ENCODE peak calls at places on chromosome 14, in five cellular contexts. One of them, this sample, is unnamed.

GRCh38 chr14:44657688-44658388 is 150.8 kb upstream of the FSCB start:
- DNase-seq in PC-9: no peak
- DNase-seq in HepG2: peak; percentile 4
- DNase-seq in GM23248: no peak
- DNase-seq in neural progenitor cell: peak; percentile 55
- DNase-seq in this sample: no peak

GRCh38 chr14:88225721-88226120 is 97.3 kb downstream of the KCNK10 start:
- DNase-seq in PC-9: no peak
- DNase-seq in HepG2: no peak
- DNase-seq in GM23248: no peak
- DNase-seq in neural progenitor cell: peak; percentile 51
- DNase-seq in this sample: no peak

GRCh38 chr14:83483063-83483462 is 1949.4 kb upstream of the SEL1L start:
- DNase-seq in PC-9: no peak
- DNase-seq in HepG2: no peak
- DNase-seq in GM23248: peak; percentile 35
- DNase-seq in neural progenitor cell: no peak
- DNase-seq in this sample: no peak

GRCh38 chr14:95495538-95496025 is 20.9 kb downstream of the SYNE3 start:
- DNase-seq in PC-9: no peak
- DNase-seq in HepG2: no peak
- DNase-seq in GM23248: no peak
- DNase-seq in neural progenitor cell: no peak
- DNase-seq in this sample: no peak

GRCh38 chr14:84108746-84109457 is 1421.0 kb upstream of the FLRT2 start:
- DNase-seq in PC-9: no peak
- DNase-seq in HepG2: no peak
- DNase-seq in GM23248: no peak
- DNase-seq in neural progenitor cell: no peak
- DNase-seq in this sample: no peak

GRCh38 chr14:59961518-59962062 is 41.6 kb downstream of the LRRC9 start:
- DNase-seq in PC-9: no peak
- DNase-seq in HepG2: no peak
- DNase-seq in GM23248: no peak
- DNase-seq in neural progenitor cell: no peak
- DNase-seq in this sample: no peak

GRCh38 chr14:23364604-23365352 is at the start of gene EFS:
- DNase-seq in PC-9: no peak
- DNase-seq in HepG2: no peak
- DNase-seq in GM23248: peak; percentile 73
- DNase-seq in neural progenitor cell: peak; percentile 85
- DNase-seq in this sample: peak; percentile 91

GRCh38 chr14:38207830-38208815 is at the start of gene SSTR1:
- DNase-seq in PC-9: no peak
- DNase-seq in HepG2: peak; percentile 43
- DNase-seq in GM23248: peak; percentile 56
- DNase-seq in neural progenitor cell: peak; percentile 44
- DNase-seq in this sample: peak; percentile 75

GRCh38 chr14:90454041-90455000 is 57.5 kb downstream of the CALM1 start:
- DNase-seq in PC-9: peak; percentile 73
- DNase-seq in HepG2: peak; percentile 33
- DNase-seq in GM23248: peak; percentile 75
- DNase-seq in neural progenitor cell: peak; percentile 96
- DNase-seq in this sample: peak; percentile 98

GRCh38 chr14:83874662-83875061 is 1655.3 kb upstream of the FLRT2 start:
- DNase-seq in PC-9: no peak
- DNase-seq in HepG2: no peak
- DNase-seq in GM23248: no peak
- DNase-seq in neural progenitor cell: no peak
- DNase-seq in this sample: no peak

GRCh38 chr14:23544511-23545447 is 6.8 kb downstream of the ZFHX2 start:
- DNase-seq in PC-9: no peak
- DNase-seq in HepG2: no peak
- DNase-seq in GM23248: peak; percentile 24
- DNase-seq in neural progenitor cell: peak; percentile 81
- DNase-seq in this sample: peak; percentile 58

GRCh38 chr14:76870146-76870545 is 43.9 kb downstream of the LRRC74A start:
- DNase-seq in PC-9: no peak
- DNase-seq in HepG2: peak; percentile 16
- DNase-seq in GM23248: no peak
- DNase-seq in neural progenitor cell: peak; percentile 58
- DNase-seq in this sample: no peak

GRCh38 chr14:65469903-65470302 is 57.4 kb downstream of the FUT8 start:
- DNase-seq in PC-9: no peak
- DNase-seq in HepG2: no peak
- DNase-seq in GM23248: no peak
- DNase-seq in neural progenitor cell: no peak
- DNase-seq in this sample: no peak

GRCh38 chr14:23056257-23056955 is 914 bp downstream of the CDH24 start:
- DNase-seq in PC-9: peak; percentile 60
- DNase-seq in HepG2: peak; percentile 81
- DNase-seq in GM23248: peak; percentile 81
- DNase-seq in neural progenitor cell: peak; percentile 87
- DNase-seq in this sample: peak; percentile 99

GRCh38 chr14:55094630-55095157 is 34.4 kb upstream of the LGALS3 start:
- DNase-seq in PC-9: peak; percentile 70
- DNase-seq in HepG2: no peak
- DNase-seq in GM23248: peak; percentile 73
- DNase-seq in neural progenitor cell: no peak
- DNase-seq in this sample: no peak

GRCh38 chr14:92591346-92591745 is 77.8 kb downstream of the RIN3 start:
- DNase-seq in PC-9: no peak
- DNase-seq in HepG2: no peak
- DNase-seq in GM23248: no peak
- DNase-seq in neural progenitor cell: no peak
- DNase-seq in this sample: no peak

GRCh38 chr14:36111822-36112583 is 64.5 kb downstream of the PTCSC3 start:
- DNase-seq in PC-9: no peak
- DNase-seq in HepG2: no peak
- DNase-seq in GM23248: no peak
- DNase-seq in neural progenitor cell: no peak
- DNase-seq in this sample: no peak
- H3K27ac ChIP-seq in PC-9: no peak overlapping the region
- H3K27ac ChIP-seq in HepG2: no peak overlapping the region
- H3K27ac ChIP-seq in GM23248: no peak overlapping the region
- H3K27ac ChIP-seq in neural progenitor cell: no peak overlapping the region
- H3K27ac ChIP-seq in this sample: no peak overlapping the region

GRCh38 chr14:98949031-98949430 is 323.0 kb downstream of the BCL11B start:
- DNase-seq in PC-9: no peak
- DNase-seq in HepG2: no peak
- DNase-seq in GM23248: no peak
- DNase-seq in neural progenitor cell: no peak
- DNase-seq in this sample: no peak
- H3K4me2 ChIP-seq in PC-9: no peak overlapping the region
- H3K4me2 ChIP-seq in HepG2: no peak overlapping the region
- H3K4me2 ChIP-seq in GM23248: no peak overlapping the region
- H3K4me2 ChIP-seq in neural progenitor cell: no peak overlapping the region
- H3K4me2 ChIP-seq in this sample: no peak overlapping the region

GRCh38 chr14:58071341-58071740 is 80.7 kb downstream of the ARMH4 start:
- DNase-seq in PC-9: no peak
- DNase-seq in HepG2: no peak
- DNase-seq in GM23248: no peak
- DNase-seq in neural progenitor cell: no peak
- DNase-seq in this sample: no peak
- H2AFZ ChIP-seq in PC-9: no peak overlapping the region
- H2AFZ ChIP-seq in HepG2: no peak overlapping the region
- H2AFZ ChIP-seq in GM23248: no peak overlapping the region
- H2AFZ ChIP-seq in neural progenitor cell: no peak overlapping the region
- H2AFZ ChIP-seq in this sample: no peak overlapping the region

DNA sequence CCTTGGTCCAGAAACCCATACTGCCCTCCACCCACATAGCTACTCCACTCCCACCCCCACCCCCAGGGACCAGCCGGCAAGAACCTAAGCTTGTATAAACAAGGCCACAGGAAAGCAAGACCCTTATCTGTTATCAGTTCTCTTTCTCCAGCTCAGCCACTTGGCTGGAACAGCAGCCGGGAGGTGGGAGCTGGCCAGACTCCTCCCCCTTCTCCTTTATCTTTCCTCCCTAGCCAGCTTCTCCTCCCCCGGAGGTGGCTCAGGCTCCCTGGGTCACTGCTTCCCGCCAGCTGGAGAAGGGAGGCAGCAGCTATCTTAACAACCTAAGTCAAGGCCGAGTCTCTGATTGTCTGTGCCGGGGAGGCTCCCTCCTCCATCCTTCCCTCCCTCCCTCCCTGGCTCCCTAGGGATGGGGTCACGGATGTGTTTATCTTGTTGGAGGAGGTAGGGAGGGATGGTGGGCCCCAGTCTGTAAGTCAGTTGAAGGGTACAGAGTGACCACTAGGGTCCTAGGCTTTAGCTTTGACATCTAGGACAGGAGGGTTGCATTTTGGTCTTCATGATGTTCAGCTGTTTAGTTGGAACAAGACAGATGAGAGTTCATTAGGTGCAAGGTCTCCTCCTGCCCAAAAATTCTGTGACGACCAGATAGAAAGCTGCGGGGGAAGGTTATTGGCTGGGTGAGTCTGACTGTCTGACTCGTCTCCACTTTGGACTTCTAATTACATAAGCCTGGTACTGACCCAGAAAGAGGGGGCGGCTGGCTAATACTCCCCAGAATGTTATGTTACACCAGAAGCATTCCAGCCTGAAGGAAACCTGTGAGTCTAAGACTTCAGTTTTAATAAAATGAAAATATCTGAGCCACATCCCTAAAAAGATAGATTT is 29.7 kb downstream of the ZFP36L1 start:
- DNase-seq in PC-9: no peak
- DNase-seq in HepG2: peak; percentile 69
- DNase-seq in GM23248: peak; percentile 92
- DNase-seq in neural progenitor cell: peak; percentile 58
- DNase-seq in this sample: peak; percentile 93
- H3K27ac ChIP-seq in PC-9: no peak overlapping the region
- H3K27ac ChIP-seq in HepG2: no peak overlapping the region
- H3K27ac ChIP-seq in GM23248: peak overlapping the region; percentile 83
- H3K27ac ChIP-seq in neural progenitor cell: no peak overlapping the region
- H3K27ac ChIP-seq in this sample: peak overlapping the region; percentile 72

DNA sequence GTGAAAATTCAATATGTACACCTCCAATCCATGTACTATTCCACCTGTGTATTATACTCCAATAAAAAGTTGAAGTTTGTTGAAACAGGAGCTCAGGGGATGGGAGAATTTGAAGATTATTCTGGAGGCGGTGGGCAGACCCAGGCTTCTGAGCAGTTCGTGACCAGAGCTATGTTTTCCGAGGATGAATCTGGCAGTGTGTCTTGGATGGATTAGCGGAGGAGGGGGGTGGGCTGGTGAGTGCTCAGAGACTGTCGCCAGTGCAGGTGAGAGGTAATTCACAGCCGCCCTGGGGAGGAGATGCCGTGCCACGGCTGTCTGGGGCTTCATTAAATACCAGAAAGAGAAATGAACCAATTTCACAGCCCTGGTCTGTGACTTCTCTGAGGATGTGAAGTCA is 283.0 kb upstream of the RTL1 start:
- DNase-seq in PC-9: no peak
- DNase-seq in HepG2: no peak
- DNase-seq in GM23248: no peak
- DNase-seq in neural progenitor cell: no peak
- DNase-seq in this sample: no peak
- H3K4me2 ChIP-seq in PC-9: no peak overlapping the region
- H3K4me2 ChIP-seq in HepG2: no peak overlapping the region
- H3K4me2 ChIP-seq in GM23248: no peak overlapping the region
- H3K4me2 ChIP-seq in neural progenitor cell: no peak overlapping the region
- H3K4me2 ChIP-seq in this sample: no peak overlapping the region

DNA sequence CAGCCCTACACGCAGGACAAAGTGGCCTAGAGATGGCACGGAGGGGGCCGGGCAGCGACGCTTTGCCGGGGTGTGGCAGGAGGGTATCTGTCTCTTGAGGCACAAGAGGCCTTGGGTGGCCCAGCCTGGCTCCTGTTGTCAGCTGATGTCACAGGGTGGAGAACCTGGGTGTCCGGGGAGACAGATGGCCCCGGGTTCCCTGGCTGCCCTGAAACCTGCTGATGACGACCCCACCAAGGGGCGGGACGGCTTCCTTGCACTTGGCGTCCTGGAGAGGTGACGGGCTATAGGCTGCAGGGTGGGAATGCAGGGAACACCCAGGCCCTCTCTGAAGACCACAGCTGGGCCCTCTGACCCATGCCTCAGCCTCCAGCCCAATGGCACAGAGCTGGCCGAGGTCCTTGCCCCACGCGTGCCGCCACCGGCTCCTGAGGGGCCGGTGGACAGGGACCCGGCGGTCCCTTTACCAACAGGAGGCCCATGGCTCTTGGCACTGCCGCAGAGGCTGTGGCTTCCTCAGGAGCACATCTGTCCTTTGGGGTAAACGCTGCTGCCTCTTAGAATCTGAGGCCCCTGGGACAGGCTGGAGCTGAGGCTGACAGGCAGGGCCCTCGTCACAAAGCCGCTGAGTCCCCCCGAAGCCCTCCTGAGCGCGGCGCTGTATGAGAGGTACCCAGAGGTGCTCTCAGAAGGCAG is 16.4 kb downstream of the TRMT61A start:
- DNase-seq in PC-9: no peak
- DNase-seq in HepG2: no peak
- DNase-seq in GM23248: no peak
- DNase-seq in neural progenitor cell: no peak
- DNase-seq in this sample: peak; percentile 68
- H2AFZ ChIP-seq in PC-9: no peak overlapping the region
- H2AFZ ChIP-seq in HepG2: no peak overlapping the region
- H2AFZ ChIP-seq in GM23248: no peak overlapping the region
- H2AFZ ChIP-seq in neural progenitor cell: no peak overlapping the region
- H2AFZ ChIP-seq in this sample: no peak overlapping the region

GRCh38 chr14:101709962-101710891 is 51.3 kb upstream of the PPP2R5C start:
- DNase-seq in PC-9: peak; percentile 88
- DNase-seq in HepG2: peak; percentile 39
- DNase-seq in GM23248: no peak
- DNase-seq in neural progenitor cell: no peak
- DNase-seq in this sample: peak; percentile 83
- H3K27ac ChIP-seq in PC-9: peak overlapping the region; percentile 44
- H3K27ac ChIP-seq in HepG2: no peak overlapping the region
- H3K27ac ChIP-seq in GM23248: no peak overlapping the region
- H3K27ac ChIP-seq in neural progenitor cell: no peak overlapping the region
- H3K27ac ChIP-seq in this sample: no peak overlapping the region

GRCh38 chr14:51873221-51873893 is 12.9 kb downstream of the GNG2 start:
- DNase-seq in PC-9: peak; percentile 97
- DNase-seq in HepG2: no peak
- DNase-seq in GM23248: peak; percentile 92
- DNase-seq in neural progenitor cell: no peak
- DNase-seq in this sample: peak; percentile 58

GRCh38 chr14:51871846-51872245 is 11.4 kb downstream of the GNG2 start:
- DNase-seq in PC-9: no peak
- DNase-seq in HepG2: no peak
- DNase-seq in GM23248: no peak
- DNase-seq in neural progenitor cell: no peak
- DNase-seq in this sample: no peak

GRCh38 chr14:51869426-51870113 is 9.2 kb downstream of the GNG2 start:
- DNase-seq in PC-9: no peak
- DNase-seq in HepG2: no peak
- DNase-seq in GM23248: no peak
- DNase-seq in neural progenitor cell: no peak
- DNase-seq in this sample: no peak

GRCh38 chr14:51870620-51871019 is 10.2 kb downstream of the GNG2 start:
- DNase-seq in PC-9: no peak
- DNase-seq in HepG2: no peak
- DNase-seq in GM23248: no peak
- DNase-seq in neural progenitor cell: no peak
- DNase-seq in this sample: no peak

DNA sequence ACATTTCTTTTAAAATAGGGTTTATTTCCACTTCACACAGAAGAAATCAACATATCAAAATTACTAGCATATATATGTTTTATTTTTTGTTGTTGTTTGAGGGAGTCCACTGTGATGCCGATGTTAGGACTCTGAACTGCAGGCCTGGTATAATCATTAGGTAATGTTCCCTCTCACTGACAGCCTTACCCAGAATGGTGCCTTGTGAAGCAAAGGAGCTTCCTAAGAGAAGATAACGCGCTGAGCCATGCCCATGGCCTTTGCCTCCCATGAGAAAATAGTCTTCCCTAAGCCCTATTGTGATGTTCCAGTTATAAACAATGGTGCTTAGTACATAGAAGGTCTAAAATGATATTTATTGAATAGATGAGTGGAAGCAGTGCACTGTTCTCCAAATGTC is 12.0 kb downstream of the GNG2 start:
- DNase-seq in PC-9: no peak
- DNase-seq in HepG2: no peak
- DNase-seq in GM23248: no peak
- DNase-seq in neural progenitor cell: no peak
- DNase-seq in this sample: no peak
- H3K4me2 ChIP-seq in PC-9: peak overlapping the region; percentile 51
- H3K4me2 ChIP-seq in HepG2: no peak overlapping the region
- H3K4me2 ChIP-seq in GM23248: peak overlapping the region; percentile 75
- H3K4me2 ChIP-seq in neural progenitor cell: no peak overlapping the region
- H3K4me2 ChIP-seq in this sample: no peak overlapping the region